ENCODE peak calls at places on chromosomes 2 and 18, in five cellular contexts. One of them, this sample, is unnamed.
A peak's percentile ranks its signal among the peaks of the same experiment; 100 is the strongest.

GRCh38 chr2:106972782-106973181 is 86.8 kb upstream of the ST6GAL2 start:
- DNase-seq in T follicular helper cell: no peak
- DNase-seq in WTC11: no peak
- DNase-seq in ELF-1: no peak
- DNase-seq in stimulated activated CD4-positive, alpha-beta T cell treated with anti-CD3 and anti-CD28 coated beads, Interleukin-1b, Interleukin-23, amount 100 ng/mL, for 1 hour: no peak
- DNase-seq in this sample: no peak

GRCh38 chr18:6374340-6374739 is 40.4 kb downstream of the L3MBTL4 start:
- DNase-seq in WTC11: no peak
- DNase-seq in ELF-1: no peak
- DNase-seq in T follicular helper cell: no peak
- DNase-seq in stimulated activated CD4-positive, alpha-beta T cell treated with anti-CD3 and anti-CD28 coated beads, Interleukin-1b, Interleukin-23, amount 100 ng/mL, for 1 hour: no peak
- DNase-seq in this sample: no peak

GRCh38 chr2:149166958-149167810 is 128.7 kb downstream of the LYPD6B start:
- DNase-seq in ELF-1: peak; percentile 68
- DNase-seq in stimulated activated CD4-positive, alpha-beta T cell treated with anti-CD3 and anti-CD28 coated beads, Interleukin-1b, Interleukin-23, amount 100 ng/mL, for 1 hour: no peak
- DNase-seq in WTC11: no peak
- DNase-seq in T follicular helper cell: no peak
- DNase-seq in this sample: no peak

GRCh38 chr2:72274284-72274869 is 126.7 kb upstream of the CYP26B1 start:
- DNase-seq in WTC11: no peak
- DNase-seq in ELF-1: no peak
- DNase-seq in T follicular helper cell: no peak
- DNase-seq in stimulated activated CD4-positive, alpha-beta T cell treated with anti-CD3 and anti-CD28 coated beads, Interleukin-1b, Interleukin-23, amount 100 ng/mL, for 1 hour: no peak
- DNase-seq in this sample: no peak

GRCh38 chr2:26784570-26785234 is 1.2 kb upstream of the CENPA start:
- DNase-seq in T follicular helper cell: no peak
- DNase-seq in stimulated activated CD4-positive, alpha-beta T cell treated with anti-CD3 and anti-CD28 coated beads, Interleukin-1b, Interleukin-23, amount 100 ng/mL, for 1 hour: no peak
- DNase-seq in ELF-1: peak; percentile 44
- DNase-seq in WTC11: no peak
- DNase-seq in this sample: no peak

GRCh38 chr2:144320491-144320890 is 199.4 kb downstream of the ZEB2 start:
- DNase-seq in WTC11: no peak
- DNase-seq in stimulated activated CD4-positive, alpha-beta T cell treated with anti-CD3 and anti-CD28 coated beads, Interleukin-1b, Interleukin-23, amount 100 ng/mL, for 1 hour: no peak
- DNase-seq in T follicular helper cell: peak; percentile 29
- DNase-seq in ELF-1: no peak
- DNase-seq in this sample: no peak

GRCh38 chr2:229810786-229811185 is 96.4 kb upstream of the DNER start:
- DNase-seq in WTC11: no peak
- DNase-seq in T follicular helper cell: no peak
- DNase-seq in stimulated activated CD4-positive, alpha-beta T cell treated with anti-CD3 and anti-CD28 coated beads, Interleukin-1b, Interleukin-23, amount 100 ng/mL, for 1 hour: no peak
- DNase-seq in ELF-1: no peak
- DNase-seq in this sample: no peak

GRCh38 chr2:180519276-180519675 is 461.1 kb upstream of the UBE2E3 start:
- DNase-seq in ELF-1: no peak
- DNase-seq in WTC11: no peak
- DNase-seq in stimulated activated CD4-positive, alpha-beta T cell treated with anti-CD3 and anti-CD28 coated beads, Interleukin-1b, Interleukin-23, amount 100 ng/mL, for 1 hour: no peak
- DNase-seq in T follicular helper cell: no peak
- DNase-seq in this sample: no peak

GRCh38 chr2:129192841-129193253 is 786.6 kb upstream of the RAB6C start:
- DNase-seq in T follicular helper cell: no peak
- DNase-seq in stimulated activated CD4-positive, alpha-beta T cell treated with anti-CD3 and anti-CD28 coated beads, Interleukin-1b, Interleukin-23, amount 100 ng/mL, for 1 hour: no peak
- DNase-seq in ELF-1: peak; percentile 65
- DNase-seq in WTC11: no peak
- DNase-seq in this sample: no peak

GRCh38 chr18:47174545-47175116 is 1.5 kb downstream of the IER3IP1 start:
- DNase-seq in WTC11: no peak
- DNase-seq in T follicular helper cell: no peak
- DNase-seq in ELF-1: no peak
- DNase-seq in stimulated activated CD4-positive, alpha-beta T cell treated with anti-CD3 and anti-CD28 coated beads, Interleukin-1b, Interleukin-23, amount 100 ng/mL, for 1 hour: no peak
- DNase-seq in this sample: no peak

GRCh38 chr2:24058887-24059286 is 9.3 kb downstream of the FKBP1B start:
- DNase-seq in T follicular helper cell: no peak
- DNase-seq in ELF-1: no peak
- DNase-seq in WTC11: no peak
- DNase-seq in stimulated activated CD4-positive, alpha-beta T cell treated with anti-CD3 and anti-CD28 coated beads, Interleukin-1b, Interleukin-23, amount 100 ng/mL, for 1 hour: no peak
- DNase-seq in this sample: no peak

GRCh38 chr18:73670536-73670935 is 477.1 kb downstream of the FBXO15 start:
- DNase-seq in T follicular helper cell: no peak
- DNase-seq in WTC11: no peak
- DNase-seq in ELF-1: no peak
- DNase-seq in stimulated activated CD4-positive, alpha-beta T cell treated with anti-CD3 and anti-CD28 coated beads, Interleukin-1b, Interleukin-23, amount 100 ng/mL, for 1 hour: no peak
- DNase-seq in this sample: no peak

GRCh38 chr2:240130393-240131195 is 5.5 kb downstream of the COPS9 start:
- DNase-seq in stimulated activated CD4-positive, alpha-beta T cell treated with anti-CD3 and anti-CD28 coated beads, Interleukin-1b, Interleukin-23, amount 100 ng/mL, for 1 hour: no peak
- DNase-seq in T follicular helper cell: no peak
- DNase-seq in ELF-1: no peak
- DNase-seq in WTC11: no peak
- DNase-seq in this sample: no peak

GRCh38 chr2:231200805-231201474 is 2.5 kb downstream of the ARMC9 start:
- DNase-seq in T follicular helper cell: no peak
- DNase-seq in WTC11: no peak
- DNase-seq in stimulated activated CD4-positive, alpha-beta T cell treated with anti-CD3 and anti-CD28 coated beads, Interleukin-1b, Interleukin-23, amount 100 ng/mL, for 1 hour: no peak
- DNase-seq in ELF-1: peak; percentile 74
- DNase-seq in this sample: no peak

GRCh38 chr2:241773511-241774418 is 2.9 kb upstream of the GAL3ST2 start:
- DNase-seq in stimulated activated CD4-positive, alpha-beta T cell treated with anti-CD3 and anti-CD28 coated beads, Interleukin-1b, Interleukin-23, amount 100 ng/mL, for 1 hour: no peak
- DNase-seq in WTC11: no peak
- DNase-seq in ELF-1: no peak
- DNase-seq in T follicular helper cell: no peak
- DNase-seq in this sample: no peak

GRCh38 chr2:45935791-45936622 is 284.5 kb downstream of the PRKCE start:
- DNase-seq in WTC11: peak; percentile 82
- DNase-seq in stimulated activated CD4-positive, alpha-beta T cell treated with anti-CD3 and anti-CD28 coated beads, Interleukin-1b, Interleukin-23, amount 100 ng/mL, for 1 hour: no peak
- DNase-seq in T follicular helper cell: peak; percentile 16
- DNase-seq in ELF-1: peak; percentile 87
- DNase-seq in this sample: peak; percentile 74

GRCh38 chr18:22632191-22632590 is 214.5 kb upstream of the CTAGE1 start:
- DNase-seq in WTC11: no peak
- DNase-seq in T follicular helper cell: no peak
- DNase-seq in stimulated activated CD4-positive, alpha-beta T cell treated with anti-CD3 and anti-CD28 coated beads, Interleukin-1b, Interleukin-23, amount 100 ng/mL, for 1 hour: no peak
- DNase-seq in ELF-1: no peak
- DNase-seq in this sample: no peak

GRCh38 chr18:22168360-22168921 is 948 bp upstream of the GATA6 start:
- DNase-seq in ELF-1: peak; percentile 54
- DNase-seq in stimulated activated CD4-positive, alpha-beta T cell treated with anti-CD3 and anti-CD28 coated beads, Interleukin-1b, Interleukin-23, amount 100 ng/mL, for 1 hour: no peak
- DNase-seq in WTC11: peak; percentile 23
- DNase-seq in T follicular helper cell: no peak
- DNase-seq in this sample: peak; percentile 47